ENCODE peak calls at places on chromosomes 4 and X, in seven cellular contexts. T is K562, L is PC-3, J is SK-N-SH, X is NT2/D1, U is endodermal cell, B is fibroblast of lung. C is an unnamed sample. For H3K4me1, the result is how much of the 10 kb centered on the place peaks cover.

GRCh38 chrX:1591863-1592127 is 391 bp downstream of the AKAP17A start:
- DNase-seq in X (no peak), L (no peak), T (peak), J (no peak), B (no peak), U (no peak), C (no peak)

GRCh38 chr4:54553001-54553400 is 104.8 kb upstream of the KIT start:
- DNase-seq in B (peak), U (no peak), T (no peak), J (no peak), L (no peak), X (no peak), C (peak)

GRCh38 chr4:128718793-128719192 is 90.7 kb upstream of the JADE1 start:
- DNase-seq in U (no peak), B (peak), X (no peak), J (no peak), L (peak), T (no peak), C (peak)

GRCh38 chr4:72326692-72327632 is 242.1 kb downstream of the ADAMTS3 start:
- DNase-seq in B (peak), X (no peak), U (no peak), L (peak), J (peak), T (peak), C (peak)

GRCh38 chrX:150239946-150240642 is 123.0 kb upstream of the MAMLD1 start:
- DNase-seq in T (no peak), X (no peak), B (no peak), U (peak), L (no peak), J (no peak), C (no peak)

GRCh38 chr4:94905511-94905910 is 147.8 kb downstream of the BMPR1B start:
- DNase-seq in L (no peak), B (no peak), T (no peak), X (no peak), J (no peak), U (no peak), C (no peak)

GRCh38 chr4:170623899-170624298 is 534.1 kb upstream of the AADAT start:
- DNase-seq in B (no peak), U (no peak), X (no peak), T (no peak), L (peak), J (no peak), C (no peak)

GRCh38 chr4:3791910-3792542 is 25.8 kb downstream of the ADRA2C start:
- DNase-seq in X (peak), B (peak), U (peak), L (peak), J (no peak), T (peak), C (peak)

GRCh38 chr4:7416745-7417432 is 17.8 kb downstream of the PSAPL1 start:
- DNase-seq in J (peak), X (no peak), L (no peak), T (no peak), U (peak), B (no peak), C (no peak)

GRCh38 chr4:183438458-183439113 is 5.8 kb upstream of the CDKN2AIP start:
- DNase-seq in X (no peak), U (no peak), T (no peak), J (no peak), B (peak), L (peak), C (peak)

GRCh38 chrX:120305531-120306145 is 5.6 kb downstream of the TMEM255A start:
- DNase-seq in T (peak), L (peak), U (peak), B (peak), X (no peak), J (no peak), C (no peak)

GRCh38 chr4:128858875-128859696 is 49.6 kb downstream of the JADE1 start:
- DNase-seq in T (no peak), U (no peak), B (peak), J (no peak), L (no peak), X (no peak), C (peak)

GRCh38 chr4:148795156-148795864 is 353.1 kb upstream of the NR3C2 start:
- DNase-seq in L (peak), U (peak), T (no peak), X (peak), J (no peak), B (peak), C (no peak)

GRCh38 chr4:13546374-13546854 is 2.1 kb upstream of the NKX3-2 start:
- DNase-seq in L (no peak), T (no peak), X (no peak), J (peak), B (no peak), U (peak), C (no peak)

GRCh38 chrX:65073233-65073632 is 97.0 kb upstream of the ZC4H2 start:
- DNase-seq in T (no peak), U (no peak), B (no peak), J (no peak), X (no peak), L (no peak), C (no peak)

GRCh38 chr4:26809811-26810210 is 50.8 kb upstream of the STIM2 start:
- DNase-seq in L (no peak), X (no peak), U (no peak), T (no peak), B (no peak), J (no peak), C (no peak)

DNA sequence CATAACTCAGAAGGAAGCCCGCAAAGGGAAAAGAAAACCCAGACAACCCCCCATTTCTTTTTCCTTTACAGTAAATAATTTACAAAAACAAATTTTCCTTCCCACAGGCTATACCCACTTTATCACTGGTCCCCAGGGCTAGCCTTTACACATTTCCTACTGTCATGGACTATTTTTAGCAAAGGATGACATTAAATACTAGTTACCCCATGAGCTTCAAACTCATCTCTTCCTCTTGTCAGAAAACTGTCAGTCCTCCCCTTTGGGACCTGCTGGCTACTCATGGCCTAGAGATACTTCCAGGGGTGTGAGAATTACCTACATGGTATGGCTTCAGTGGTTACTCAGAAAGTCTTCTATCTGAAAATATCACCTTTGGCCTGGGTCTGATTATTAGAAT is 11.9 kb downstream of the TSC22D3 start:
- DNase-seq in X (no peak), U (peak), T (no peak), B (no peak), L (no peak), J (no peak), C (no peak)
- H3K4me1 ChIP-seq in X (under half), U (under half), T (under half), B (under half), L (under half), J (under half), C (under half)

GRCh38 chr4:64857198-64857597 is 447.9 kb upstream of the TECRL start:
- DNase-seq in T (no peak), J (no peak), L (peak), B (peak), X (no peak), U (no peak), C (peak)
- H3K9ac ChIP-seq in T (no peak), J (no peak), L (no peak), B (no peak), X (no peak), U (no peak), C (no peak)

DNA sequence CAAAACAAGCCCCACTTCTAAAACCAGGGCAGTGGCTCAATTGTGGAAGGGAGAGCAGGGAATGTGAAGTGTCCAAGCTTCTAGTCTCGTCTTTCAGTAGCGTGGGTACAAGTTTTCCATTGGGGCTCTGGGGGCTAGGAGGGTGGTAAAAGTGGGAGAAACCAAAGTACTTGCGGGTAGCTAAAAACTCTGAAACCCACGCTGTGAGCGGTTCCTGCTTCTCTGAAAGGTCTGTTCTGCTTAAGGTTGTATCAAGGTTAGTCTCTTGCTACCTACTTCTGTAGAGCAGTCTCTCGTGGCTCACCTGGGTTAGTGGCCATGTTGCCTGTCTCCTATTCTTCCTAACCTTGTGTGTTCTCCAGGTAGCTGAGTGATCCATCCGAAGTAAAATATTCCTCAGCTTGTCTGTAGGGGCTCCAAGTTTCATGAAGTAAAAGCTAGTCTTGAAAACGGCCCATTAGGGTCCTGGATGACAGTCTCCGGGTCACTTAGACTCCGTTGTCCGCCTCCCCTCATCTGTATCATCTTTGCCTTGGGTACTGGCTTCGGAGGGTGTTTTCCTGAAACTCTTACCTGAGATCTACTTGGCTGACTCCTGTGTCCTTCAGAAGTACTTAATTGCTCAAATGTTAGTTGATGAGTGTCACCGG is 1.9 kb upstream of the WDR1 start:
- DNase-seq in X (no peak), T (no peak), J (no peak), B (no peak), U (no peak), L (no peak), C (no peak)
- H3K4me1 ChIP-seq in X (under half), T (under half), J (under half), B (under half), U (under half), L (under half), C (under half)

DNA sequence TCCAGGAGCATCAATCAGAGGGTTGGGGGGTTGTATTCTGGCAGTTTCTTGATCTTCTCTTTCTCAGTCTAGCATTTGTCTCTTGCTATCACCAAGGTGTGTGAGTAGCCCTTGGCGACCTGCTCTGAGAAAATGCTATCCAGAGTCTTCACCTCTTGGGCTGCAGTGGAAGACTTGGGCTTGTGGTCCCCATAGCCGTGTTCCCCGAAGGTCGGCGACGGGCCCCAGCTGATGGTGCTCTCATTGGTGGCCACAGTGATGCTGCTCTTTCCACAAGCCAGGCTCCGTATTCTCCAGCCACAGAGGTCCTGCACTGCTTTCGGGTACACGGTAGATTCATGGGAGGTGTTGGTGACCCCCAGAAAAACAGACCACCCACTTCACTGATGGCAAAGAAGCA is 25.9 kb upstream of the ETNPPL start:
- DNase-seq in J (no peak), U (no peak), X (no peak), L (no peak), T (no peak), B (no peak), C (no peak)
- H3K9ac ChIP-seq in J (no peak), U (no peak), X (no peak), L (no peak), T (no peak), B (no peak), C (no peak)

DNA sequence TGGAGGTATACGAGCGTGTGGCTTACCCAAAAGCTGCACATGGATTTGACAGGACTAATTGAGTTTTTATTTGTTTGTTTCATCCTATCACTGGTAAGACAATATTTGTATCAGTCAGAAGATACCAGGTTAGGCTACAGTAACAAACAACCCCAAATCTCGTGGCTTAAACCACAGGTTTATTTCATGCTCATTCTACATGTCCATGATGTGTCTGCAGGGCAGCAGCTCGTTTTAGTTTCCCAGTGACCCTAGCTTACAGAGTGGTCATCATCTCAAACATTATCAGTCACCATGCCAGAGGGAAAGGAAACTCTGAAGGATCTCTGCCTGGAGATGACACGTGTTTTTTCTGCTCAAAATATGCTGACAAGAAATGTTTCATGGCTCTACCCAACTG is 108.3 kb downstream of the SHROOM3 start:
- DNase-seq in J (no peak), L (no peak), T (no peak), B (no peak), U (no peak), X (no peak), C (no peak)
- H3K4me1 ChIP-seq in J (under half), L (under half), T (under half), B (under half), U (under half), X (under half), C (under half)

DNA sequence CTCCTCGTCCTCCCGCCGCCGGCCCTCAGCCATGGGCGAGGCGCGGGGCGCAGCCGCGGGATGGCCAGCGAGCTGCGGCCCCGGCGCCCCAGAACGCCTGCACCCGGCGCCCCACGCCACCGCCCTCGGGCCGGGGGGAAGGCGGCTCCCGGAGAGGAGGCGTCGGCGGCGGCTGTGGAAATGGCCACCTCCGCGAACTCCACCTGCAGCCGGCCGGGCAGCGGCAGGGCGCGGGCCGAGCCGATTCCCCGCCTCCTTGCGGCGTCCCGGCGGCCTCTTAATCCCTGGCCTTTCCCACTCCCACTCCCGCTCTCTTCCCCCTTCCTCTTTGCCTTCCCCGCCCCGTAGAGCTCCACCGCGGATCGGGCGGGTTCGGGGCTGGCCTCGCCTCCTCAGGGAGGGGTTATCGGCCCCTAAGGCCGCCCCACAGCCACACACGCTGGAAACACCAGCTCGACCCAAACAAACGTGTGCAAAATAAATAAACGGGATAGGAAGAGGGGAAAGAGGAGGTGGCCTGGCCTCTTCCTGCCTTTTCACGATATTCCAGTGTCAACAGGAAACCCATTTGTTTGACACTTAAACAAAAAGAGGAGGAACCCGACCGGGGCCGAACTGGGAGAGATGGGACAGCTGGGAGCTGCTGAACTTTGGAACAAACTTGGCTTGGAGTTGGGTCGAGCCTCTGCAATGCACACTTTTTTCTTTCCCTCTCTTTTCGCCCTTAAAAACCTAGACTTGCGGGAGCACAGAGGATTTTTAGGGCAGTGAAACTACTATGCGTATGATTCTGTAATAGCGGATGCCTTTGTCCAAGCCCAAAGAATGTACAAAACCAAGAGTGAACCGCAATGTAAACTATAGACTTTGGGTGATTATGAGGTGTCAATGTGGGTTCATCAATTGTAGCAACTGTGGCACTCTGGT is at the start of gene SH3D19:
- DNase-seq in J (peak), U (peak), X (no peak), B (peak), L (peak), T (no peak), C (peak)
- H3K9ac ChIP-seq in J (peak), U (peak), X (peak), B (no peak), L (peak), T (no peak), C (peak)

GRCh38 chr4:121277194-121278105 is 103.4 kb downstream of the QRFPR start:
- DNase-seq in J (peak), X (no peak), L (peak), B (no peak), U (peak), T (peak), C (no peak)

GRCh38 chr4:121270384-121270783 is 106.3 kb upstream of the TNIP3 start:
- DNase-seq in T (no peak), B (peak), X (no peak), U (no peak), L (no peak), J (no peak), C (peak)

GRCh38 chr4:121273191-121273590 is 107.6 kb downstream of the QRFPR start:
- DNase-seq in X (no peak), J (no peak), U (no peak), B (no peak), L (no peak), T (no peak), C (no peak)

GRCh38 chr4:121269001-121269400 is 104.9 kb upstream of the TNIP3 start:
- DNase-seq in U (no peak), J (no peak), L (no peak), X (no peak), T (no peak), B (no peak), C (no peak)

DNA sequence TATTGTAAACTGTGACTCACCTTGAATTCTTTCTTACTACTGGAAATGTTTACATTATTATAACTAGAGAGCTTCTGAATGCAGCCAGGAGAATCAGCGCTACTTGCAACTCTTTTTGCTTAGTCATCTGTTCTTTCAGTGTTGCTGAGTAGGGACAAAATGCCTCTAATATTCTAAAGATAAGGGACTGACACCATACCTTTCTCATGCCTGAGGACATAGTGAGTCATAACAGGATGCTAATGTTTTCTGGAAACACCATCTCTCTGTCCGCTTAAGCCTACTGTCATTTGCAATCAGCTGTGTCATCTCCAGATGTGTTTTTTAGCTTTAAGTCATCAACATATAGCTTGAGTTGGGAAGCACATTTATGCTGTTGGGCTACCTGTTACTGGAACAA is 108.3 kb downstream of the QRFPR start:
- DNase-seq in T (peak), B (peak), L (peak), U (no peak), J (no peak), X (no peak), C (peak)
- H3K4me1 ChIP-seq in T (under half), B (under half), L (under half), U (under half), J (under half), X (under half), C (under half)

GRCh38 chr4:76016383-76016782 is 6.9 kb downstream of the CXCL10 start:
- DNase-seq in T (no peak), J (no peak), B (no peak), X (no peak), U (peak), L (peak), C (no peak)
- H3K9ac ChIP-seq in T (no peak), J (no peak), B (no peak), X (no peak), U (no peak), L (no peak), C (no peak)

GRCh38 chr4:36283912-36284465 is 2.6 kb downstream of the DTHD1 start:
- DNase-seq in T (no peak), U (no peak), B (no peak), X (no peak), J (no peak), L (no peak), C (no peak)

GRCh38 chr4:36286481-36286871 is 5.1 kb downstream of the DTHD1 start:
- DNase-seq in X (no peak), J (no peak), B (no peak), L (no peak), T (no peak), U (no peak), C (no peak)

GRCh38 chr4:36281384-36282106 is at the start of gene DTHD1:
- DNase-seq in J (no peak), X (no peak), B (peak), L (peak), U (no peak), T (no peak), C (no peak)

GRCh38 chr4:36288727-36289126 is 7.3 kb downstream of the DTHD1 start:
- DNase-seq in L (peak), T (no peak), X (no peak), B (peak), U (no peak), J (no peak), C (no peak)

DNA sequence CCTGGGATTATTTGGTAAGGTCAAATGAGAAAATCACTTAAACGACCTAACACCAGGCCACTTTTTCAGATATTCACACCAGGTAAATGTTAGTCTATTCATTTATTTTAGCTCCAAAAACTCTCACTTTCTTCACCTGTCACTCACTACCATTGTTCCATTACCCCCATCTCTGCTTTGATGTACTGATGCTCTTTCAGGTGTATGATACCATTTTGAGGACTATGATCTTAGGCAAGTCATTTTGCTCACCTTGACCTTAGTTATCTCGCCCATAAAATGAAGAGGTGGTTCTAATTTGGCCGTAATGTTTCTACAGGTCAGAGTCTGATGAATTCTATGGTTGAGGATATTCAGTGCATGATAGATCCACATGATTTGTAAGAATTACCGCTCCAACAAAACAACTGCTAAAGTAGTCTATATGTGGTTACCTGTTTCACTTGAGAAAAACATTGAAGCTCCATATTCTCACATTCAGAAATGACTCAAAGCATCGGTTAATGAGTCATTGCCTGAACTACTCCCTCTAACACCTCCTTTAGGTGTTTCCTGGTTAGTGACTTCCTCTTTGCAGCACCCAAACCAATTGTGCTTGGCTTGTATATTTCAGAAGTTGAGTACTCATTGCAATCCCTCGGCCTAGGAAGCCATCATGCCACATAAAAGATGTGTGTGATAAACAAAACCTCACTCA is 4.5 kb downstream of the DTHD1 start:
- DNase-seq in B (no peak), U (no peak), L (peak), T (no peak), J (no peak), X (no peak), C (no peak)
- H3K4me1 ChIP-seq in B (under half), U (under half), L (under half), T (under half), J (under half), X (under half), C (under half)

C was measured in adipocyte.